ENCODE peak calls at places on chromosomes 12 and 14, in four cellular contexts. One of them, this sample, is unnamed.

GRCh38 chr14:53946071-53946403 is 10.6 kb downstream of the BMP4 start:
- DNase-seq in PC-3: no peak
- DNase-seq in nephron progenitor cell: no peak
- DNase-seq in HS-5: no peak
- DNase-seq in this sample: no peak

GRCh38 chr14:79693935-79694334 is 517.4 kb downstream of the DIO2 start:
- DNase-seq in PC-3: no peak
- DNase-seq in nephron progenitor cell: no peak
- DNase-seq in HS-5: no peak
- DNase-seq in this sample: no peak

GRCh38 chr12:59699408-59700144 is 103.7 kb downstream of the SLC16A7 start:
- DNase-seq in PC-3: no peak
- DNase-seq in nephron progenitor cell: no peak
- DNase-seq in HS-5: peak
- DNase-seq in this sample: peak

GRCh38 chr12:57454566-57455373 is at the start of gene INHBE:
- DNase-seq in PC-3: no peak
- DNase-seq in nephron progenitor cell: peak
- DNase-seq in HS-5: no peak
- DNase-seq in this sample: peak

GRCh38 chr12:88529531-88530488 is 50.5 kb downstream of the KITLG start:
- DNase-seq in PC-3: no peak
- DNase-seq in nephron progenitor cell: no peak
- DNase-seq in HS-5: no peak
- DNase-seq in this sample: no peak

GRCh38 chr12:1355396-1355795 is 239.0 kb downstream of the FBXL14 start:
- DNase-seq in PC-3: no peak
- DNase-seq in nephron progenitor cell: no peak
- DNase-seq in HS-5: no peak
- DNase-seq in this sample: no peak

GRCh38 chr12:93322784-93323183 is 54.9 kb upstream of the NUDT4 start:
- DNase-seq in PC-3: peak
- DNase-seq in nephron progenitor cell: no peak
- DNase-seq in HS-5: peak
- DNase-seq in this sample: no peak

GRCh38 chr14:56359245-56359644 is 220.4 kb upstream of the TMEM260 start:
- DNase-seq in PC-3: no peak
- DNase-seq in nephron progenitor cell: no peak
- DNase-seq in HS-5: no peak
- DNase-seq in this sample: no peak

GRCh38 chr12:116338064-116338872 is 60.8 kb upstream of the MED13L start:
- DNase-seq in PC-3: no peak
- DNase-seq in nephron progenitor cell: no peak
- DNase-seq in HS-5: no peak
- DNase-seq in this sample: no peak

GRCh38 chr14:56268653-56269052 is 150.4 kb downstream of the PELI2 start:
- DNase-seq in PC-3: no peak
- DNase-seq in nephron progenitor cell: no peak
- DNase-seq in HS-5: no peak
- DNase-seq in this sample: no peak

GRCh38 chr12:13102481-13103195 is 829 bp downstream of the GSG1 start:
- DNase-seq in PC-3: no peak
- DNase-seq in nephron progenitor cell: no peak
- DNase-seq in HS-5: no peak
- DNase-seq in this sample: no peak

GRCh38 chr14:76546426-76547221 is 170.7 kb downstream of the ESRRB start:
- DNase-seq in PC-3: peak
- DNase-seq in nephron progenitor cell: peak
- DNase-seq in HS-5: no peak
- DNase-seq in this sample: peak

GRCh38 chr12:13436696-13437391 is 240.3 kb downstream of the EMP1 start:
- DNase-seq in PC-3: no peak
- DNase-seq in nephron progenitor cell: no peak
- DNase-seq in HS-5: peak
- DNase-seq in this sample: peak

GRCh38 chr12:19850341-19851065 is 411.2 kb downstream of the AEBP2 start:
- DNase-seq in PC-3: no peak
- DNase-seq in nephron progenitor cell: no peak
- DNase-seq in HS-5: no peak
- DNase-seq in this sample: no peak

GRCh38 chr14:61331992-61332657 is 10.7 kb downstream of the PRKCH start:
- DNase-seq in PC-3: peak
- DNase-seq in nephron progenitor cell: no peak
- DNase-seq in HS-5: no peak
- DNase-seq in this sample: no peak

GRCh38 chr12:96237465-96238077 is 43.4 kb downstream of the ELK3 start:
- DNase-seq in PC-3: peak
- DNase-seq in nephron progenitor cell: no peak
- DNase-seq in HS-5: peak
- DNase-seq in this sample: peak

GRCh38 chr14:30138517-30138916 is 210.9 kb upstream of the PRKD1 start:
- DNase-seq in PC-3: no peak
- DNase-seq in nephron progenitor cell: no peak
- DNase-seq in HS-5: no peak
- DNase-seq in this sample: no peak

GRCh38 chr12:40864891-40865290 is 172.7 kb downstream of the CNTN1 start:
- DNase-seq in PC-3: no peak
- DNase-seq in nephron progenitor cell: no peak
- DNase-seq in HS-5: no peak
- DNase-seq in this sample: no peak

GRCh38 chr14:100749967-100750597 is 23.4 kb downstream of the DLK1 start:
- DNase-seq in PC-3: no peak
- DNase-seq in nephron progenitor cell: no peak
- DNase-seq in HS-5: no peak
- DNase-seq in this sample: no peak

GRCh38 chr12:110917467-110917866 is 2.9 kb downstream of the MYL2 start:
- DNase-seq in PC-3: peak
- DNase-seq in nephron progenitor cell: no peak
- DNase-seq in HS-5: peak
- DNase-seq in this sample: no peak

GRCh38 chr14:93137864-93138263 is 22.1 kb upstream of the ITPK1 start:
- DNase-seq in PC-3: peak
- DNase-seq in nephron progenitor cell: no peak
- DNase-seq in HS-5: no peak
- DNase-seq in this sample: no peak

GRCh38 chr14:23383041-23383440 is 6.2 kb downstream of the CMTM5 start:
- DNase-seq in PC-3: no peak
- DNase-seq in nephron progenitor cell: no peak
- DNase-seq in HS-5: no peak
- DNase-seq in this sample: no peak

This sample was measured in MV-4-11.